ENCODE peak calls at places on chromosome 20, in five cellular contexts. M is HCT116, B is testis, X is upper lobe of left lung, W is spleen. S is an unnamed sample.

GRCh38 chr20:63542031-63542559 is 4.9 kb upstream of the PTK6 start:
- DNase-seq in M (no peak), B (no peak), X (peak; percentile 83), W (peak; percentile 91), S (no peak)

GRCh38 chr20:33653900-33654596 is 8.1 kb upstream of the C20orf144 start:
- DNase-seq in M (no peak), B (no peak), X (no peak), W (peak; percentile 31), S (no peak)

GRCh38 chr20:49508435-49509199 is 26.1 kb upstream of the KCNB1 start:
- DNase-seq in M (peak; percentile 28), B (no peak), X (no peak), W (no peak), S (peak; percentile 35)

GRCh38 chr20:56630086-56630493 is 984 bp downstream of the TFAP2C start:
- DNase-seq in M (peak; percentile 54), B (peak; percentile 65), X (peak; percentile 91), W (no peak), S (peak; percentile 93)

GRCh38 chr20:57346477-57346876 is 4.6 kb upstream of the RAE1 start:
- DNase-seq in M (peak; percentile 55), B (peak; percentile 91), X (no peak), W (peak; percentile 81), S (peak; percentile 29)

GRCh38 chr20:24782221-24782620 is 166.8 kb upstream of the CST7 start:
- DNase-seq in M (no peak), B (no peak), X (no peak), W (peak; percentile 35), S (no peak)

GRCh38 chr20:19375301-19375885 is 163.0 kb downstream of the SLC24A3 start:
- DNase-seq in M (no peak), B (no peak), X (peak; percentile 21), W (no peak), S (no peak)

GRCh38 chr20:24991897-24992419 is 593 bp downstream of the APMAP start:
- DNase-seq in M (no peak), B (peak; percentile 29), X (no peak), W (peak; percentile 92), S (peak; percentile 20)

GRCh38 chr20:51503376-51503775 is 39.1 kb downstream of the NFATC2 start:
- DNase-seq in M (no peak), B (no peak), X (no peak), W (no peak), S (no peak)

GRCh38 chr20:2858591-2858990 is 14.7 kb upstream of the PTPRA start:
- DNase-seq in M (no peak), B (no peak), X (no peak), W (no peak), S (no peak)

GRCh38 chr20:59836768-59837167 is 96.7 kb downstream of the SYCP2 start:
- DNase-seq in M (no peak), B (peak; percentile 10), X (no peak), W (no peak), S (no peak)

GRCh38 chr20:59835057-59835447 is 98.4 kb downstream of the SYCP2 start:
- DNase-seq in M (no peak), B (peak; percentile 14), X (no peak), W (peak; percentile 22), S (no peak)

GRCh38 chr20:59832406-59833156 is 100.9 kb downstream of the SYCP2 start:
- DNase-seq in M (no peak), B (peak; percentile 7), X (no peak), W (peak; percentile 46), S (no peak)

GRCh38 chr20:59837623-59838394 is 95.6 kb downstream of the SYCP2 start:
- DNase-seq in M (no peak), B (peak; percentile 10), X (no peak), W (no peak), S (no peak)

GRCh38 chr20:59835448-59836395 is 97.7 kb downstream of the SYCP2 start:
- DNase-seq in M (no peak), B (peak; percentile 68), X (no peak), W (peak; percentile 72), S (no peak)
- TF ChIP-seq POLR2A in M (no peak), B (no peak), X (no peak), W (no peak), S (no peak)

GRCh38 chr20:23100021-23100753 is 14.1 kb upstream of the CD93 start:
- DNase-seq in M (no peak), B (peak; percentile 37), X (no peak), W (peak; percentile 32), S (no peak)
- TF ChIP-seq POLR2A in M (no peak), B (no peak), X (no peak), W (no peak), S (no peak)

GRCh38 chr20:34843421-34843820 is 18.0 kb upstream of the NCOA6 start:
- DNase-seq in M (no peak), B (no peak), X (no peak), W (no peak), S (no peak)
- TF ChIP-seq POLR2A in M (no peak), B (no peak), X (no peak), W (no peak), S (no peak)

GRCh38 chr20:61287583-61287982 is 35.5 kb downstream of the CDH4 start:
- DNase-seq in M (no peak), B (no peak), X (no peak), W (peak; percentile 83), S (no peak)
- TF ChIP-seq POLR2A in M (no peak), B (no peak), X (no peak), W (no peak), S (no peak)

S was measured in H54.